ENCODE peak calls at places on chromosomes 13 and 19, in six cellular contexts. A, L, N, H, Z and P are unnamed samples.

GRCh38 chr13:74629985-74630384 is 495.8 kb upstream of the KLF12 start:
- DNase-seq in Z (no peak), N (no peak), A (no peak), H (no peak), L (no peak), P (no peak)

GRCh38 chr13:66657165-66657895 is 572.8 kb downstream of the PCDH9 start:
- DNase-seq in Z (no peak), N (peak), A (peak), H (peak), L (no peak), P (no peak)

GRCh38 chr19:14731200-14731599 is 41.4 kb downstream of the ZNF333 start:
- DNase-seq in H (peak), A (peak), L (no peak), Z (no peak), N (no peak), P (no peak)

GRCh38 chr13:24053505-24054251 is 106.8 kb upstream of the SPATA13 start:
- DNase-seq in Z (peak), H (peak), L (peak), N (peak), A (peak), P (peak)

GRCh38 chr13:29573190-29573589 is 22.3 kb downstream of the SLC7A1 start:
- DNase-seq in A (no peak), H (no peak), Z (no peak), L (no peak), N (peak), P (peak)

GRCh38 chr19:54178581-54179261 is 5.8 kb upstream of the TMC4 start:
- DNase-seq in H (no peak), Z (peak), N (no peak), A (no peak), L (no peak), P (no peak)

GRCh38 chr13:106178816-106179215 is 356.6 kb downstream of the EFNB2 start:
- DNase-seq in L (no peak), H (no peak), N (no peak), A (no peak), Z (no peak), P (no peak)

GRCh38 chr19:34508540-34508939 is 27.0 kb downstream of the WTIP start:
- DNase-seq in L (no peak), H (no peak), A (no peak), N (no peak), Z (peak), P (no peak)

GRCh38 chr19:6589711-6590457 is 1.1 kb downstream of the CD70 start:
- DNase-seq in N (no peak), A (no peak), L (no peak), Z (no peak), H (no peak), P (peak)

GRCh38 chr19:409006-409514 is at the start of gene C2CD4C:
- DNase-seq in A (no peak), Z (peak), H (no peak), L (no peak), N (no peak), P (peak)

GRCh38 chr13:29441301-29441700 is 154.2 kb downstream of the SLC7A1 start:
- DNase-seq in L (no peak), Z (no peak), N (no peak), A (no peak), H (no peak), P (no peak)

GRCh38 chr13:26623125-26623524 is 65.6 kb downstream of the WASF3 start:
- DNase-seq in H (no peak), A (no peak), L (no peak), N (no peak), Z (no peak), P (peak)

GRCh38 chr13:39091586-39091985 is 53.3 kb downstream of the NHLRC3 start:
- DNase-seq in L (no peak), A (no peak), H (no peak), N (no peak), Z (no peak), P (no peak)

GRCh38 chr19:31263317-31263716 is 85.9 kb downstream of the TSHZ3 start:
- DNase-seq in L (no peak), H (no peak), N (no peak), Z (no peak), A (no peak), P (no peak)

GRCh38 chr13:35768551-35768950 is 292.1 kb upstream of the MAB21L1 start:
- DNase-seq in N (no peak), Z (no peak), H (no peak), A (no peak), L (no peak), P (no peak)

GRCh38 chr13:66665991-66666390 is 564.1 kb downstream of the PCDH9 start:
- DNase-seq in L (no peak), N (peak), H (no peak), A (peak), Z (no peak), P (no peak)

GRCh38 chr13:73060251-73061160 is 1.7 kb downstream of the KLF5 start:
- DNase-seq in A (no peak), L (no peak), N (peak), Z (no peak), H (no peak), P (peak)

GRCh38 chr13:47893527-47893926 is 107.5 kb downstream of the SUCLA2 start:
- DNase-seq in L (no peak), Z (no peak), A (no peak), N (no peak), H (no peak), P (no peak)

GRCh38 chr13:55244991-55245644 is 1895.6 kb upstream of the PRR20A start:
- DNase-seq in H (peak), A (peak), N (no peak), L (no peak), Z (no peak), P (peak)

GRCh38 chr19:48992571-48993174 is 436 bp downstream of the GYS1 start:
- DNase-seq in N (no peak), H (no peak), Z (peak), L (no peak), A (no peak), P (no peak)

GRCh38 chr13:65929436-65929835 is 1300.7 kb downstream of the PCDH9 start:
- DNase-seq in A (no peak), L (no peak), H (no peak), N (no peak), Z (no peak), P (no peak)

GRCh38 chr19:282501-282900 is 8.7 kb downstream of the PLPP2 start:
- DNase-seq in L (no peak), N (no peak), A (no peak), H (no peak), Z (peak), P (no peak)

GRCh38 chr13:22883961-22884360 is 296.8 kb upstream of the SGCG start:
- DNase-seq in A (no peak), H (no peak), Z (no peak), N (no peak), L (no peak), P (no peak)

GRCh38 chr19:2270572-2271515 is 11.1 kb downstream of the PEAK3 start:
- DNase-seq in H (peak), Z (peak), L (no peak), A (peak), N (peak), P (peak)

GRCh38 chr19:36140289-36141038 is 598 bp downstream of the CAPNS1 start:
- DNase-seq in L (no peak), N (peak), A (peak), Z (no peak), H (peak), P (peak)

GRCh38 chr19:40367577-40368434 is 19.3 kb downstream of the PLD3 start:
- DNase-seq in N (no peak), L (no peak), A (no peak), Z (no peak), H (no peak), P (no peak)

GRCh38 chr13:32595306-32595705 is 9.1 kb downstream of the PDS5B start:
- DNase-seq in Z (no peak), H (no peak), L (no peak), N (no peak), A (no peak), P (no peak)

GRCh38 chr13:112815871-112816270 is 126.0 kb downstream of the ATP11A start:
- DNase-seq in N (no peak), L (no peak), Z (no peak), H (no peak), A (no peak), P (no peak)

DNA sequence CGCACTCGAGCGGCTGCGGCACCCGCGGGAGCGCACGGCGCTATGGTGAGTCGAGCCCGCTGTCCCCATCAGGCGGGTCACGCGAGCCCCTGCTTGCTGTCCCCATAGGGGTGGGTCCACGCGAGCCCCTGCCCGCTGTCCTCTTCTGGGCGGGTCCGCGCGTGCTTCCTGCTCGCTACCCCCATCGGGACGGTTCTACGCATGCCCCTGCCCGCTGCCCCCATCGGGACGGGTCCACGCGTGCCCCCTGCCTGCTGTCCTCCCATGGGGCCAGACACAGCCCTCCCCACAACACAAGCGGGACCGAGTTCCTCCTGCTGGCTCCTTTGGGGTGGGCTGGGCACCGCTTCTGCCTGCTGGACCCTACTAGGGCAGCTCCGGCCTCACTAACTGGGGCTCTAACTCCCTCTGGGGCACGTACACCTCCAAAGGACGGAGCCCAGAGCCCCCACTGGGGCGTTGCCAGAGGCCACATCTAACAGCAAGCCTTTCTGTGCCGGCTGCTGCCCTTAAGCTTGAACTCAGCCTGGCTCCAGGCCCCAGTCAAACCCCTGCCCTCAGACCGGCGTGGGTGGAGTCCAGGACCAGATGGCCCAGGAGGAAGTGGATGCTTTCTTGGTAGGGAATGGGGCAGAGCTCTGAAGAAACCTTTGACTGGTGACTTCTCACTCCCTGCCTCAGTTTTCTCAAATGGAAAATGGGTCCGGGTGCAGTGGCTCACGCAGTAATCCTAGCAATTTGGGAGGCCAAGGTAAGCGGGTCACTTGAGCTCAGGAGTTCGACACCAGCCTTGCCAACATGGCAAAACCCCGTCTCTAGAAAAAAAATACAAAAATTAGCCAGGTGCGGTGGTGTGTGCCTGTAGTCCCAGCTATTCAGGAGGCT is 722 bp downstream of the COLGALT1 start:
- DNase-seq in L (no peak), H (no peak), N (peak), Z (peak), A (peak), P (peak)
- TF ChIP-seq MYC in L (peak), H (peak), N (no peak), Z (no peak), A (no peak), P (no peak)

GRCh38 chr19:39195755-39196154 is 1.0 kb upstream of the NCCRP1 start:
- DNase-seq in Z (no peak), N (no peak), A (no peak), L (no peak), H (no peak), P (no peak)

GRCh38 chr19:39196320-39196719 is 444 bp upstream of the NCCRP1 start:
- DNase-seq in Z (no peak), N (no peak), H (no peak), A (no peak), L (no peak), P (no peak)

GRCh38 chr19:39199025-39199424 is 2.3 kb downstream of the NCCRP1 start:
- DNase-seq in Z (peak), L (no peak), N (peak), H (peak), A (no peak), P (no peak)

GRCh38 chr19:39197808-39198207 is 1.0 kb downstream of the NCCRP1 start:
- DNase-seq in N (no peak), Z (no peak), L (no peak), A (no peak), H (no peak), P (no peak)

DNA sequence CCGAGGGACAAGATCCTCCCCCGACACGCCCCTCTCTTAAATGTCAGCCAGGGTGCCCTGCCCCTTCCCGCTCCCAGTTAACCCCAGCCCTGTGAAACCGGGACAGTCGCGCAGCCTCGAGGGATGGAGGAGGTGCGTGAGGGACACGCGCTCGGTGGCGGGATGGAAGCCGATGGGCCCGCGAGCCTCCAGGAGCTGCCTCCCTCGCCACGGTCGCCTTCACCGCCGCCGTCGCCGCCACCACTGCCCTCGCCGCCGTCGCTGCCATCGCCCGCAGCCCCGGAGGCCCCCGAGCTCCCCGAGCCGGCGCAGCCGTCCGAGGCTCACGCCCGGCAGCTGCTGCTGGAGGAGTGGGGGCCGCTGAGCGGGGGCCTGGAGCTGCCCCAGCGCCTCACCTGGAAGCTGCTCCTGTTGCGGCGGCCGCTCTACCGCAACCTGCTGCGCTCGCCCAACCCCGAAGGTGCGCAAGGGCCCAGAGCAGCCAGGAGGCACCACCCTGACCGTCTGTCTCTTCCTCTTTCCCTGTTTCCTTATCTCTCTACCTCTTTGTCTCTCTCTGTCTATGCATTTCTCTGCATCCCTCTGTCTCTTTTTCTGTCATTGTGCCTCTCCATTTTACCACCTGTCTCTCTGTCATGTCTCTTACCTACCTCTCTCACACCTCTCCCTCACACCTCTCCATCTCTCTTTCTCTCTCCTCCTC is at the start of gene NCCRP1:
- DNase-seq in A (no peak), L (no peak), N (no peak), Z (peak), H (no peak), P (no peak)
- TF ChIP-seq MYC in A (no peak), L (no peak), N (no peak), Z (no peak), H (no peak), P (no peak)

GRCh38 chr13:97280478-97280877 is 58.3 kb downstream of the MBNL2 start:
- DNase-seq in Z (no peak), H (no peak), L (no peak), A (no peak), N (no peak), P (no peak)

GRCh38 chr13:97279913-97280312 is 57.8 kb downstream of the MBNL2 start:
- DNase-seq in A (no peak), L (no peak), Z (no peak), N (peak), H (no peak), P (no peak)

GRCh38 chr13:97279079-97279411 is 56.9 kb downstream of the MBNL2 start:
- DNase-seq in L (no peak), H (no peak), Z (no peak), N (no peak), A (no peak), P (no peak)

GRCh38 chr13:97276862-97277269 is 54.7 kb downstream of the MBNL2 start:
- DNase-seq in Z (no peak), L (no peak), N (no peak), H (no peak), A (no peak), P (no peak)

GRCh38 chr13:97278395-97279078 is 56.4 kb downstream of the MBNL2 start:
- DNase-seq in H (no peak), L (no peak), N (no peak), A (no peak), Z (no peak), P (no peak)
- TF ChIP-seq MYC in H (no peak), L (no peak), N (no peak), A (no peak), Z (no peak), P (no peak)

DNA sequence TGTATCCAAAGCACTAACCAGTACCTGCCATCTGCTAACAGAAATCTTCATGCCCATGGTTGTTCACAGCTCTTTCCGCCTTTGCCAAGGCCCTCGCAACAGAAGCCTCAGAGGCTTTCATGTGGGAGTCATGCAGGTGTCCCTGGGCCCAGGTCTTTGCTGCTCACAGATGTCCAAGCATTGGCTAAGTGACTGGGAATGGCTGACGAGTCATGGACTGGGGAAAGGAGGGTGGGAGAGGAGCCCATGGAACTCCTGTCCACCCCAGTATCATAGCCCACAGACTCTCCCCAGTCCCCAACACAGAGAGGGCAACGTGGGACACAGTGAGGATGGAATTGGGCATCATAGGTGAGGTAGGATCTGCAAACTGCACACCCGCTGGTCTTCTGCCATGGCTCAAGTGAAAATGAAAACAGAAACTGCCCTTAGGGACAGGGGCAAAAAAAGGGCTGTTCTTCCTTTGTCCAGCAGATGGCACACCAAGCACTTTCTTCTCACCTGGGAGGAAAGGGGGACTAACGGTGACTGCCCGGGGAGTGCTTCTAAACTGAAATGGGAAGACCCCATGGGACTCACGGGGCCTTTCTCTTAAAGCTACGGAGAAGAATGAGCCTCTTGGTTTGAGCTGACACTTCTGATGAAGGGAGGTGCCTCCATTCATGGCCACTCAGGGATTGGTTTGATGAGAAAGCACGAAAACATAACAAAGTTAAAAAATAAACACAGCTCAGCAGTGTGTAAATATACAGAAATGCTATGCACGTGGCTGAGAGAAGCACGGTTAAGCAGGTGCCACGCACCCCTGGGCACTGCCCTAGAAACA is 11.1 kb upstream of the DHRS12 start:
- DNase-seq in Z (peak), L (no peak), N (peak), A (peak), H (peak), P (peak)
- TF ChIP-seq MYC in Z (no peak), L (no peak), N (no peak), A (no peak), H (no peak), P (peak)

GRCh38 chr19:4375620-4376228 is 24.6 kb downstream of the SH3GL1 start:
- DNase-seq in H (peak), L (peak), Z (peak), A (peak), N (peak), P (peak)

GRCh38 chr19:4373601-4374441 is 26.5 kb downstream of the SH3GL1 start:
- DNase-seq in N (no peak), L (no peak), H (no peak), Z (no peak), A (no peak), P (peak)

GRCh38 chr19:4375164-4375619 is 25.2 kb downstream of the SH3GL1 start:
- DNase-seq in N (no peak), Z (peak), A (peak), H (peak), L (no peak), P (no peak)

GRCh38 chr19:4372630-4373367 is 27.5 kb downstream of the SH3GL1 start:
- DNase-seq in N (no peak), A (no peak), Z (no peak), L (no peak), H (no peak), P (no peak)

DNA sequence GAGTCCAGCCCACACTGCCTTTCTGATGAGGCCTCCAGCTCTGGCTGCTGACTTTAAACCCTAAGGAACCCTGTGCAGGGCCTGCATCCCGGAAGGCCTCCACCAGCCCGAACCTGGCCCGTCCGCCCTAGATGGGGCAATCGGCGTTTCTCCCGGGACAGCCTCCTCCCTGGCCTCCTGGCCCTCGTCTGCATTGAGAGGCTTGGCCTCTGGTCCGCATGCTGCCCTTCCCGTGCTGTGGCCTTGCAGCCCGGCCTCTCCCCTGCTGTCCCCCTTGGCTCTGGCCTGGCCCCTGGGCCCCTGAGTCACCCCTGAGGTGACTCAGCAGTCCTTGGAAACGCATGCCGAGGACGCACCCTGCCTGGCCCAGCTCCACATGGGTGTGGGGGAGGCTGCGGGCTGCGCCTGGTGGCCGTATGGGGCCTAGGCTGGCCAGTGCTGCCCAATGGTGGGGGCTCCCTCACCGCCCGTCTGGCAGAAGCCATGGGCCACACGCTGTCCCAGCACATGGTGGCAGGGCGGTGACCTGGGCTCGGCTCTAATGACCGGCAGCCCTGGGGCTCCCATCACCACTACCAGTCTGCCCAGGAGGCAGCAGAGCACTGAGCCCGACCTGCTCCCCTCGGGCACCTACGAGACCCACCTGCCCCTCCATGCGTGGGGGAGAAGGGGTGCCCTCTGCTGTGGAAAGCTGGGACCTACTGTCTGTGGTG is 25.7 kb downstream of the SH3GL1 start:
- DNase-seq in H (peak), L (no peak), A (peak), Z (peak), N (peak), P (peak)
- TF ChIP-seq MYC in H (peak), L (no peak), A (peak), Z (peak), N (peak), P (peak)